ENCODE peak calls at places on chromosomes 1 and 21, in eight cellular contexts. U is transverse colon, X is NB4, V is heart left ventricle, H is lower leg skin, R is right lobe of liver, Q is IMR-90, E is A549. M is an unnamed sample.
A peak's percentile ranks its signal among the peaks of the same experiment; 100 is the strongest.

GRCh38 chr1:222784916-222785315 is 29.9 kb upstream of the DISP1 start:
- DNase-seq in Q (no peak), H (no peak), R (no peak), E (no peak), X (no peak), V (no peak), U (no peak), M (no peak)

GRCh38 chr1:212915245-212916091 is 34.9 kb upstream of the VASH2 start:
- DNase-seq in Q (peak; percentile 87), H (no peak), X (peak; percentile 43), V (peak; percentile 20), U (no peak), R (no peak), E (peak; percentile 96), M (peak; percentile 81)

GRCh38 chr1:3403388-3404179 is 50.9 kb upstream of the ARHGEF16 start:
- DNase-seq in V (no peak), H (no peak), Q (no peak), E (no peak), U (no peak), R (no peak), X (no peak), M (no peak)

GRCh38 chr1:62823556-62823955 is 39.6 kb downstream of the ATG4C start:
- DNase-seq in Q (peak; percentile 38), R (no peak), U (no peak), H (no peak), E (no peak), V (no peak), X (no peak), M (no peak)

GRCh38 chr21:15247613-15248012 is 182.8 kb upstream of the NRIP1 start:
- DNase-seq in V (no peak), E (no peak), H (no peak), U (no peak), Q (peak; percentile 8), R (no peak), X (no peak), M (no peak)

GRCh38 chr1:77250126-77250525 is 30.9 kb upstream of the PIGK start:
- DNase-seq in U (no peak), E (no peak), X (no peak), H (no peak), Q (no peak), R (no peak), V (no peak), M (no peak)

GRCh38 chr1:46288485-46289133 is 14.8 kb downstream of the LRRC41 start:
- DNase-seq in Q (peak; percentile 77), E (no peak), U (no peak), R (no peak), X (no peak), V (no peak), H (no peak), M (no peak)

GRCh38 chr1:224175615-224176014 is 7.4 kb upstream of the DEGS1 start:
- DNase-seq in Q (peak; percentile 5), U (no peak), H (peak; percentile 84), E (peak; percentile 29), X (no peak), V (peak; percentile 37), R (no peak), M (peak; percentile 74)

GRCh38 chr1:65419681-65420589 is 533 bp upstream of the LEPR start:
- DNase-seq in X (peak; percentile 95), H (peak; percentile 100), V (peak; percentile 98), R (peak; percentile 100), U (peak; percentile 99), Q (peak; percentile 97), E (peak; percentile 97), M (peak; percentile 99)
- TF ChIP-seq POLR2A in X (peak; percentile 26), H (no peak), V (no peak), R (peak; percentile 66), U (peak; percentile 52), Q (no peak), E (no peak), M (no peak)

GRCh38 chr1:226002667-226003501 is 3.7 kb upstream of the SDE2 start:
- DNase-seq in U (peak; percentile 51), H (peak; percentile 93), V (peak; percentile 73), X (peak; percentile 91), R (peak; percentile 52), Q (peak; percentile 6), E (peak; percentile 60), M (peak; percentile 76)

GRCh38 chr1:226003502-226004170 is 4.5 kb upstream of the SDE2 start:
- DNase-seq in Q (no peak), H (no peak), X (no peak), V (no peak), E (no peak), U (no peak), R (no peak), M (no peak)

GRCh38 chr1:225999912-226000337 is 782 bp upstream of the SDE2 start:
- DNase-seq in H (no peak), E (no peak), R (no peak), Q (peak; percentile 10), U (no peak), X (no peak), V (no peak), M (no peak)

GRCh38 chr1:226001088-226001487 is 1.9 kb upstream of the SDE2 start:
- DNase-seq in X (no peak), Q (no peak), V (no peak), E (no peak), R (no peak), U (no peak), H (no peak), M (no peak)

DNA sequence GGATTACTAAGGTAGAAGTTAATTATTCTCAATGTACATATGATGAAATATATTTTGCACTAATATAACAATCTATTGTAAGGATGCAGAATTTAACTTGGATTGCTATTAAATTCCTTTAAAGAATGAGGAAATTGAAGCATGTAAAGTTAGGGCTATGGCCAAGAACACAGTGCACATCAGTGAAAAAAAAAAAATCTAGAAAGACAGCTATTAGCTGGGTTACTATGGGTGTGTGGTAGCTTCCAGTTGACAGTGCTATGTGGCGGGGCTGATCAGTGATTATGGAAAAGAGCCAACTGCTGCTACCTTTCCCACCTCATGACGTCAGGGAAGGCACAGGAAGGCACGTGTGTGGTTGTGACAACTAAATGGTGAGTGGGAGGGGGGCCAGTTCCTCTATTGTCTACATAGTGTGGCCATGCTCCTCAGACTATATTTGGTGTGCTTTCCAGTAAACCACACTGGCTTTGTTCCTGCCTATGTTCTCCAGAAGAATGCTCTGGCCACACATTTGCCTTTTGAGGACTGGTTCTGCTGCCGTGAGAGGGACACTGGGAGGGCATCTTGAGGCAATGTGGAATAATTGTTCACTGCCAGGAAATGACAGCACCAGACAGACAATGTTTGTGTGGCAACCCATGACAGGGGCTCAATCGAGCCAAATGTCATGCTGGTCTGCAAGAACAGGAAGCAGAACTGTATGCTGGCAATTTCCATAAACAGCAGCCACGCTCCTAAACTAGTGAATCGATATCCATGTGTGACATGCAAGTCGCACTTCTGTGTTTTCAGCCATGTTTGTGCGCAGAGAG is 2.9 kb upstream of the SDE2 start:
- DNase-seq in Q (no peak), V (peak; percentile 81), H (peak; percentile 95), U (peak; percentile 58), X (peak; percentile 89), E (peak; percentile 17), R (peak; percentile 60), M (peak; percentile 82)
- TF ChIP-seq POLR2A in Q (no peak), V (no peak), H (no peak), U (peak; percentile 16), X (peak; percentile 30), E (no peak), R (no peak), M (no peak)

GRCh38 chr1:27869719-27870085 is 2.6 kb upstream of the THEMIS2 start:
- DNase-seq in V (no peak), Q (no peak), R (no peak), H (peak; percentile 36), X (no peak), E (no peak), U (no peak), M (peak; percentile 24)

GRCh38 chr1:27876341-27877114 is 4.2 kb downstream of the THEMIS2 start:
- DNase-seq in U (no peak), R (no peak), V (no peak), Q (no peak), H (no peak), X (no peak), E (no peak), M (peak; percentile 63)

GRCh38 chr1:27873671-27874384 is 1.5 kb downstream of the THEMIS2 start:
- DNase-seq in H (peak; percentile 75), X (no peak), Q (no peak), V (no peak), U (peak; percentile 47), R (no peak), E (no peak), M (peak; percentile 75)

GRCh38 chr1:27872059-27872801 is at the start of gene THEMIS2:
- DNase-seq in H (peak; percentile 93), R (peak; percentile 74), V (peak; percentile 76), X (peak; percentile 68), E (no peak), Q (no peak), U (peak; percentile 81), M (peak; percentile 78)

DNA sequence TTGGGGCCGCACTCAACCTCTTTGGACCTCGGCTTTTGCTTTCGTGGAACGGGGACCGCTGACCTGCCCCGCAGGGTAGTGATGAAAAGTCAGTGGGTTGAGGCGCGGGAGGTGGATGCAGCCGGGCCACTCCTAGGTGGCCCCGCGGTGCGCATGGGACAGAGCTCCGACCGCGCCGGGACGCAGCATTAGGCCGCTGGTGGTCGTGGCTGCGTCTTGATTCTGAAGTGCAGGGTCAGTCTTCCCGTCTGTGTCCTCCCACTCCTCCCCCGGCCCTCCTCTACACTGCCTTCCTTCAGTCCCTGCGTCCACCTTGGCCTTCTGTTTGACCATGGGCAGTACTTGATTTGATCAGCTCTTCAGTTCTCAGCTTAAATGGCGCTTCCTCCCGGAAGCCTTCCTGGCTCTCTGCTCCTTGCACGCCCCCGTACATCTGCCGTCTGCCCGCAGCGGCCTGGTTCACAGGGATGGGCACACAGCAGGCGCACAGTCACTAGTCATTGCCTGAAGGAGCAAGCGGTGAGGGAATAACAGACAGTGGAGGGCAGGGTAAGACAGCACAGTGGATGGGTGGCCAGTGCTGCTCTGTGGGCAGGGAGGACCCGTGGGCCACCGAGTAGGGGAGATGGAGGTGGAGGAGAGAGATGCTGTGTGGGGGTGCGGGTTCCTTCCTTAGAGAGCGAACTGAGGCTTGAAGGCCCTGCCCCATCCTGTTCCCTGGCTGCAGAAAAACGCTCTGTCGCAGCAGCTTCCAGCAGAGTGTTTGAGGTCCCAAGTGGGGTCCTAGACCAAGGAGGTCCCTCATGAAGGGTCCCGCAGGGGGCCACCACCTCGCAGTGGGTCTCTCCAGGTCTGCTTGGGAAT is 690 bp downstream of the THEMIS2 start:
- DNase-seq in R (no peak), Q (peak; percentile 40), H (peak; percentile 85), X (peak; percentile 56), U (no peak), V (no peak), E (no peak), M (peak; percentile 64)
- TF ChIP-seq POLR2A in R (no peak), Q (no peak), H (no peak), X (no peak), U (no peak), V (no peak), E (no peak), M (no peak)

GRCh38 chr1:15937146-15937545 is 38.8 kb downstream of the ZBTB17 start:
- DNase-seq in V (no peak), X (no peak), Q (no peak), U (no peak), H (no peak), R (no peak), E (no peak), M (no peak)

GRCh38 chr1:15936025-15936424 is 39.9 kb downstream of the ZBTB17 start:
- DNase-seq in X (no peak), U (no peak), Q (no peak), E (no peak), V (no peak), R (no peak), H (peak; percentile 84), M (no peak)

GRCh38 chr1:15938628-15939161 is 37.2 kb downstream of the ZBTB17 start:
- DNase-seq in U (no peak), R (peak; percentile 38), E (no peak), X (no peak), H (peak; percentile 81), Q (no peak), V (no peak), M (no peak)

GRCh38 chr1:15939181-15940109 is 36.5 kb downstream of the ZBTB17 start:
- DNase-seq in Q (peak; percentile 63), H (peak; percentile 87), R (peak; percentile 51), X (no peak), V (no peak), U (peak; percentile 48), E (peak; percentile 38), M (peak; percentile 81)

GRCh38 chr1:15937706-15938168 is 38.2 kb downstream of the ZBTB17 start:
- DNase-seq in U (no peak), V (no peak), E (no peak), Q (peak; percentile 66), R (no peak), H (peak; percentile 82), X (peak; percentile 51), M (peak; percentile 62)
- TF ChIP-seq POLR2A in U (no peak), V (no peak), E (no peak), Q (no peak), R (no peak), H (no peak), X (no peak), M (no peak)